ENCODE peak calls at places on chromosomes 12 and 14, in eight cellular contexts. One of them, this sample, is unnamed.

GRCh38 chr12:9588749-9589148 is 19.0 kb downstream of the KLRB1 start:
- DNase-seq in stimulated activated CD8-positive, alpha-beta memory T cell treated with anti-CD3 and anti-CD28 coated beads, Interleukin-7, amount 100 ng/mL, for 24 hours: no peak
- DNase-seq in HEK293T: no peak
- DNase-seq in AG08396: no peak
- DNase-seq in GM23338: no peak
- DNase-seq in BJ: no peak
- DNase-seq in NCI-H345: no peak
- DNase-seq in NAMALWA: no peak
- DNase-seq in this sample: no peak

GRCh38 chr12:6315704-6316597 is 5.5 kb downstream of the PLEKHG6 start:
- DNase-seq in stimulated activated CD8-positive, alpha-beta memory T cell treated with anti-CD3 and anti-CD28 coated beads, Interleukin-7, amount 100 ng/mL, for 24 hours: no peak
- DNase-seq in HEK293T: no peak
- DNase-seq in AG08396: no peak
- DNase-seq in GM23338: no peak
- DNase-seq in BJ: no peak
- DNase-seq in NCI-H345: no peak
- DNase-seq in NAMALWA: no peak
- DNase-seq in this sample: no peak

GRCh38 chr14:65791551-65791981 is 379.0 kb downstream of the FUT8 start:
- DNase-seq in stimulated activated CD8-positive, alpha-beta memory T cell treated with anti-CD3 and anti-CD28 coated beads, Interleukin-7, amount 100 ng/mL, for 24 hours: no peak
- DNase-seq in HEK293T: no peak
- DNase-seq in AG08396: peak
- DNase-seq in GM23338: no peak
- DNase-seq in BJ: no peak
- DNase-seq in NCI-H345: no peak
- DNase-seq in NAMALWA: peak
- DNase-seq in this sample: no peak

GRCh38 chr14:95046711-95047681 is 110.3 kb downstream of the DICER1 start:
- DNase-seq in stimulated activated CD8-positive, alpha-beta memory T cell treated with anti-CD3 and anti-CD28 coated beads, Interleukin-7, amount 100 ng/mL, for 24 hours: no peak
- DNase-seq in HEK293T: peak
- DNase-seq in AG08396: peak
- DNase-seq in GM23338: no peak
- DNase-seq in BJ: no peak
- DNase-seq in NCI-H345: no peak
- DNase-seq in NAMALWA: no peak
- DNase-seq in this sample: no peak

GRCh38 chr14:79825046-79825521 is 386.2 kb downstream of the DIO2 start:
- DNase-seq in stimulated activated CD8-positive, alpha-beta memory T cell treated with anti-CD3 and anti-CD28 coated beads, Interleukin-7, amount 100 ng/mL, for 24 hours: no peak
- DNase-seq in HEK293T: no peak
- DNase-seq in AG08396: no peak
- DNase-seq in GM23338: no peak
- DNase-seq in BJ: no peak
- DNase-seq in NCI-H345: no peak
- DNase-seq in NAMALWA: no peak
- DNase-seq in this sample: no peak

GRCh38 chr12:4483885-4484823 is 38.5 kb upstream of the FGF6 start:
- DNase-seq in stimulated activated CD8-positive, alpha-beta memory T cell treated with anti-CD3 and anti-CD28 coated beads, Interleukin-7, amount 100 ng/mL, for 24 hours: no peak
- DNase-seq in HEK293T: no peak
- DNase-seq in AG08396: no peak
- DNase-seq in GM23338: no peak
- DNase-seq in BJ: no peak
- DNase-seq in NCI-H345: peak
- DNase-seq in NAMALWA: no peak
- DNase-seq in this sample: no peak

GRCh38 chr12:57270966-57271470 is 20.0 kb upstream of the STAC3 start:
- DNase-seq in stimulated activated CD8-positive, alpha-beta memory T cell treated with anti-CD3 and anti-CD28 coated beads, Interleukin-7, amount 100 ng/mL, for 24 hours: no peak
- DNase-seq in HEK293T: no peak
- DNase-seq in AG08396: no peak
- DNase-seq in GM23338: peak
- DNase-seq in BJ: no peak
- DNase-seq in NCI-H345: no peak
- DNase-seq in NAMALWA: no peak
- DNase-seq in this sample: no peak

GRCh38 chr12:131134523-131135310 is 181.0 kb downstream of the ADGRD1 start:
- DNase-seq in stimulated activated CD8-positive, alpha-beta memory T cell treated with anti-CD3 and anti-CD28 coated beads, Interleukin-7, amount 100 ng/mL, for 24 hours: no peak
- DNase-seq in HEK293T: no peak
- DNase-seq in AG08396: no peak
- DNase-seq in GM23338: no peak
- DNase-seq in BJ: no peak
- DNase-seq in NCI-H345: no peak
- DNase-seq in NAMALWA: no peak
- DNase-seq in this sample: no peak

GRCh38 chr14:99239661-99240092 is 32.3 kb downstream of the BCL11B start:
- DNase-seq in stimulated activated CD8-positive, alpha-beta memory T cell treated with anti-CD3 and anti-CD28 coated beads, Interleukin-7, amount 100 ng/mL, for 24 hours: no peak
- DNase-seq in HEK293T: no peak
- DNase-seq in AG08396: no peak
- DNase-seq in GM23338: no peak
- DNase-seq in BJ: no peak
- DNase-seq in NCI-H345: no peak
- DNase-seq in NAMALWA: no peak
- DNase-seq in this sample: no peak

GRCh38 chr14:55430024-55430690 is 10.3 kb downstream of the TBPL2 start:
- DNase-seq in stimulated activated CD8-positive, alpha-beta memory T cell treated with anti-CD3 and anti-CD28 coated beads, Interleukin-7, amount 100 ng/mL, for 24 hours: no peak
- DNase-seq in HEK293T: peak
- DNase-seq in AG08396: peak
- DNase-seq in GM23338: peak
- DNase-seq in BJ: peak
- DNase-seq in NCI-H345: peak
- DNase-seq in NAMALWA: peak
- DNase-seq in this sample: peak

GRCh38 chr12:22340143-22340542 is 5.6 kb upstream of the ST8SIA1 start:
- DNase-seq in stimulated activated CD8-positive, alpha-beta memory T cell treated with anti-CD3 and anti-CD28 coated beads, Interleukin-7, amount 100 ng/mL, for 24 hours: no peak
- DNase-seq in HEK293T: no peak
- DNase-seq in AG08396: no peak
- DNase-seq in GM23338: no peak
- DNase-seq in BJ: no peak
- DNase-seq in NCI-H345: no peak
- DNase-seq in NAMALWA: no peak
- DNase-seq in this sample: no peak